ENCODE peak calls at places on chromosomes 16 and 17, in six cellular contexts. One of them, this sample, is unnamed.

GRCh38 chr17:40922239-40922638 is 15.2 kb downstream of the KRT23 start:
- DNase-seq in foreskin fibroblast: peak; percentile 86
- DNase-seq in astrocyte of the cerebellum: no peak
- DNase-seq in body of pancreas: no peak
- DNase-seq in AG09309: peak; percentile 51
- DNase-seq in cardiac muscle cell: peak; percentile 76
- DNase-seq in this sample: peak; percentile 88

GRCh38 chr16:69563605-69564580 is 1.9 kb upstream of the NFAT5 start:
- DNase-seq in astrocyte of the cerebellum: no peak
- DNase-seq in foreskin fibroblast: peak; percentile 11
- DNase-seq in body of pancreas: no peak
- DNase-seq in AG09309: no peak
- DNase-seq in cardiac muscle cell: peak; percentile 16
- DNase-seq in this sample: peak; percentile 85

GRCh38 chr16:50396770-50397525 is 28.2 kb upstream of the BRD7 start:
- DNase-seq in astrocyte of the cerebellum: peak; percentile 45
- DNase-seq in cardiac muscle cell: no peak
- DNase-seq in AG09309: no peak
- DNase-seq in foreskin fibroblast: no peak
- DNase-seq in body of pancreas: no peak
- DNase-seq in this sample: peak; percentile 99

GRCh38 chr17:55500103-55500502 is 11.1 kb downstream of the SMIM36 start:
- DNase-seq in body of pancreas: no peak
- DNase-seq in foreskin fibroblast: no peak
- DNase-seq in astrocyte of the cerebellum: no peak
- DNase-seq in AG09309: no peak
- DNase-seq in cardiac muscle cell: no peak
- DNase-seq in this sample: no peak

GRCh38 chr17:61570118-61570517 is 20.9 kb downstream of the NACA2 start:
- DNase-seq in foreskin fibroblast: no peak
- DNase-seq in cardiac muscle cell: peak; percentile 19
- DNase-seq in AG09309: no peak
- DNase-seq in astrocyte of the cerebellum: no peak
- DNase-seq in body of pancreas: no peak
- DNase-seq in this sample: no peak

GRCh38 chr16:11005611-11005975 is 61.2 kb downstream of the CLEC16A start:
- DNase-seq in foreskin fibroblast: peak; percentile 83
- DNase-seq in astrocyte of the cerebellum: no peak
- DNase-seq in AG09309: no peak
- DNase-seq in cardiac muscle cell: peak; percentile 33
- DNase-seq in body of pancreas: no peak
- DNase-seq in this sample: peak; percentile 86

GRCh38 chr16:53224932-53225533 is 170.2 kb downstream of the CHD9 start:
- DNase-seq in foreskin fibroblast: no peak
- DNase-seq in AG09309: no peak
- DNase-seq in cardiac muscle cell: no peak
- DNase-seq in astrocyte of the cerebellum: no peak
- DNase-seq in body of pancreas: no peak
- DNase-seq in this sample: peak; percentile 39

GRCh38 chr16:88688013-88688778 is 1.9 kb upstream of the SNAI3 start:
- DNase-seq in foreskin fibroblast: no peak
- DNase-seq in AG09309: no peak
- DNase-seq in cardiac muscle cell: peak; percentile 11
- DNase-seq in astrocyte of the cerebellum: no peak
- DNase-seq in body of pancreas: peak; percentile 92
- DNase-seq in this sample: no peak

GRCh38 chr17:73226556-73227172 is 33.8 kb downstream of the COG1 start:
- DNase-seq in body of pancreas: no peak
- DNase-seq in astrocyte of the cerebellum: no peak
- DNase-seq in cardiac muscle cell: peak; percentile 27
- DNase-seq in AG09309: no peak
- DNase-seq in foreskin fibroblast: no peak
- DNase-seq in this sample: no peak

GRCh38 chr16:84223456-84223855 is 16.4 kb downstream of the KCNG4 start:
- DNase-seq in astrocyte of the cerebellum: no peak
- DNase-seq in cardiac muscle cell: no peak
- DNase-seq in AG09309: no peak
- DNase-seq in body of pancreas: no peak
- DNase-seq in foreskin fibroblast: no peak
- DNase-seq in this sample: no peak

GRCh38 chr16:19583665-19584300 is 28.3 kb downstream of the VPS35L start:
- DNase-seq in foreskin fibroblast: no peak
- DNase-seq in astrocyte of the cerebellum: peak; percentile 20
- DNase-seq in body of pancreas: peak; percentile 37
- DNase-seq in AG09309: no peak
- DNase-seq in cardiac muscle cell: peak; percentile 72
- DNase-seq in this sample: peak; percentile 43

GRCh38 chr17:56937688-56938087 is 23.2 kb downstream of the COIL start:
- DNase-seq in foreskin fibroblast: no peak
- DNase-seq in astrocyte of the cerebellum: no peak
- DNase-seq in cardiac muscle cell: no peak
- DNase-seq in body of pancreas: no peak
- DNase-seq in AG09309: no peak
- DNase-seq in this sample: peak; percentile 34

GRCh38 chr17:57894848-57895247 is 45.0 kb upstream of the MRPS23 start:
- DNase-seq in AG09309: no peak
- DNase-seq in cardiac muscle cell: no peak
- DNase-seq in body of pancreas: no peak
- DNase-seq in foreskin fibroblast: no peak
- DNase-seq in astrocyte of the cerebellum: no peak
- DNase-seq in this sample: no peak

GRCh38 chr16:65386707-65387106 is 264.8 kb upstream of the CDH11 start:
- DNase-seq in cardiac muscle cell: no peak
- DNase-seq in foreskin fibroblast: no peak
- DNase-seq in AG09309: no peak
- DNase-seq in astrocyte of the cerebellum: no peak
- DNase-seq in body of pancreas: no peak
- DNase-seq in this sample: no peak

GRCh38 chr16:13680021-13680672 is 239.8 kb upstream of the ERCC4 start:
- DNase-seq in AG09309: no peak
- DNase-seq in foreskin fibroblast: no peak
- DNase-seq in astrocyte of the cerebellum: no peak
- DNase-seq in body of pancreas: no peak
- DNase-seq in cardiac muscle cell: no peak
- DNase-seq in this sample: no peak

GRCh38 chr17:37301288-37301687 is 74.5 kb upstream of the C17orf78 start:
- DNase-seq in AG09309: no peak
- DNase-seq in astrocyte of the cerebellum: peak; percentile 18
- DNase-seq in cardiac muscle cell: peak; percentile 54
- DNase-seq in body of pancreas: peak; percentile 14
- DNase-seq in foreskin fibroblast: no peak
- DNase-seq in this sample: no peak

GRCh38 chr17:19360772-19361171 is 1.8 kb downstream of the B9D1 start:
- DNase-seq in AG09309: no peak
- DNase-seq in body of pancreas: no peak
- DNase-seq in cardiac muscle cell: no peak
- DNase-seq in astrocyte of the cerebellum: no peak
- DNase-seq in foreskin fibroblast: no peak
- DNase-seq in this sample: no peak

GRCh38 chr16:23519282-23519681 is 9.0 kb upstream of the GGA2 start:
- DNase-seq in body of pancreas: no peak
- DNase-seq in foreskin fibroblast: no peak
- DNase-seq in AG09309: no peak
- DNase-seq in astrocyte of the cerebellum: no peak
- DNase-seq in cardiac muscle cell: no peak
- DNase-seq in this sample: no peak

GRCh38 chr17:21815352-21816063 is 123.2 kb downstream of the KCNJ18 start:
- DNase-seq in body of pancreas: no peak
- DNase-seq in astrocyte of the cerebellum: no peak
- DNase-seq in foreskin fibroblast: no peak
- DNase-seq in cardiac muscle cell: no peak
- DNase-seq in AG09309: no peak
- DNase-seq in this sample: no peak

GRCh38 chr17:69441179-69441578 is 26.7 kb downstream of the MAP2K6 start:
- DNase-seq in cardiac muscle cell: no peak
- DNase-seq in AG09309: no peak
- DNase-seq in body of pancreas: no peak
- DNase-seq in astrocyte of the cerebellum: no peak
- DNase-seq in foreskin fibroblast: no peak
- DNase-seq in this sample: no peak

GRCh38 chr17:47621293-47622178 is 28.2 kb upstream of the KPNB1 start:
- DNase-seq in body of pancreas: no peak
- DNase-seq in foreskin fibroblast: peak; percentile 83
- DNase-seq in cardiac muscle cell: peak; percentile 93
- DNase-seq in astrocyte of the cerebellum: peak; percentile 87
- DNase-seq in AG09309: peak; percentile 69
- DNase-seq in this sample: peak; percentile 88

GRCh38 chr17:43434902-43435319 is 36.1 kb downstream of the ARL4D start:
- DNase-seq in astrocyte of the cerebellum: peak; percentile 96
- DNase-seq in cardiac muscle cell: no peak
- DNase-seq in AG09309: no peak
- DNase-seq in body of pancreas: no peak
- DNase-seq in foreskin fibroblast: no peak
- DNase-seq in this sample: peak; percentile 92
- H3K4me3 ChIP-seq in astrocyte of the cerebellum: no peak overlapping the region
- H3K4me3 ChIP-seq in cardiac muscle cell: no peak overlapping the region
- H3K4me3 ChIP-seq in AG09309: no peak overlapping the region
- H3K4me3 ChIP-seq in body of pancreas: no peak overlapping the region
- H3K4me3 ChIP-seq in foreskin fibroblast: no peak overlapping the region
- H3K4me3 ChIP-seq in this sample: no peak overlapping the region

GRCh38 chr17:79811036-79811887 is 14.4 kb upstream of the CBX8 start:
- DNase-seq in foreskin fibroblast: no peak
- DNase-seq in body of pancreas: peak; percentile 43
- DNase-seq in astrocyte of the cerebellum: no peak
- DNase-seq in cardiac muscle cell: no peak
- DNase-seq in AG09309: no peak
- DNase-seq in this sample: peak; percentile 43
- TF ChIP-seq CTCF in foreskin fibroblast: peak; percentile 45
- TF ChIP-seq CTCF in body of pancreas: peak; percentile 58
- TF ChIP-seq CTCF in astrocyte of the cerebellum: peak; percentile 26
- TF ChIP-seq CTCF in cardiac muscle cell: peak; percentile 59
- TF ChIP-seq CTCF in AG09309: peak; percentile 47
- TF ChIP-seq CTCF in this sample: peak; percentile 60

GRCh38 chr16:1991588-1992474 is 2.1 kb downstream of the SYNGR3 start:
- DNase-seq in body of pancreas: peak; percentile 90
- DNase-seq in AG09309: no peak
- DNase-seq in astrocyte of the cerebellum: peak; percentile 65
- DNase-seq in foreskin fibroblast: peak; percentile 81
- DNase-seq in cardiac muscle cell: peak; percentile 95
- DNase-seq in this sample: peak; percentile 75
- H3K4me3 ChIP-seq in body of pancreas: no peak overlapping the region
- H3K4me3 ChIP-seq in AG09309: no peak overlapping the region
- H3K4me3 ChIP-seq in astrocyte of the cerebellum: peak overlapping the region; percentile 20
- H3K4me3 ChIP-seq in foreskin fibroblast: peak overlapping the region; percentile 36
- H3K4me3 ChIP-seq in cardiac muscle cell: peak overlapping the region; percentile 1
- H3K4me3 ChIP-seq in this sample: peak overlapping the region; percentile 40

DNA sequence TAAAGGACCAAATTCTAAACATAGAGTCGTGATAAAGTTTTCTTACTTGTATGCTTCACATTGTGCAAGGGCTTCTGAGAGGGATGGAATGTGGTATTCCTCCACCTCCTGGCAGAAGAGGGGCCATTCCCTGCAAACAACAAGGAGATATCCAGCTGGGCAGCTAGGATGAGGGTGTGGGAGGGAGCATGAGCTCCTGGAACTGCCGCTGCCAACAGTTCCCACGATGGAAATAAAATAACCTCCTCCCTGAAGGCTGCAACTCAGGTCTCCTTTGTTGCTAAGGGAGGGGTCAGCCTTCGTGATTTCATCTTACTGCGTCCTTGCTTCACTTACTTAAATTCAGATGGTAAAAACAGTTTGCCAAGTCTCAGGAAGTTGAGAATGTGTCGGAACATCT is 15.6 kb downstream of the PLEKHG4 start:
- DNase-seq in astrocyte of the cerebellum: peak; percentile 6
- DNase-seq in body of pancreas: no peak
- DNase-seq in AG09309: peak; percentile 51
- DNase-seq in foreskin fibroblast: peak; percentile 53
- DNase-seq in cardiac muscle cell: peak; percentile 73
- DNase-seq in this sample: no peak
- TF ChIP-seq CTCF in astrocyte of the cerebellum: peak; percentile 12
- TF ChIP-seq CTCF in body of pancreas: no peak
- TF ChIP-seq CTCF in AG09309: peak; percentile 44
- TF ChIP-seq CTCF in foreskin fibroblast: peak; percentile 6
- TF ChIP-seq CTCF in cardiac muscle cell: peak; percentile 22
- TF ChIP-seq CTCF in this sample: no peak

GRCh38 chr17:62702746-62703268 is 75.3 kb downstream of the MRC2 start:
- DNase-seq in AG09309: no peak
- DNase-seq in astrocyte of the cerebellum: no peak
- DNase-seq in body of pancreas: no peak
- DNase-seq in cardiac muscle cell: no peak
- DNase-seq in foreskin fibroblast: no peak
- DNase-seq in this sample: no peak
- H3K4me3 ChIP-seq in AG09309: no peak overlapping the region
- H3K4me3 ChIP-seq in astrocyte of the cerebellum: no peak overlapping the region
- H3K4me3 ChIP-seq in body of pancreas: no peak overlapping the region
- H3K4me3 ChIP-seq in cardiac muscle cell: no peak overlapping the region
- H3K4me3 ChIP-seq in foreskin fibroblast: no peak overlapping the region
- H3K4me3 ChIP-seq in this sample: no peak overlapping the region

GRCh38 chr16:27778926-27779570 is 229.1 kb downstream of the KATNIP start:
- DNase-seq in body of pancreas: no peak
- DNase-seq in AG09309: no peak
- DNase-seq in cardiac muscle cell: no peak
- DNase-seq in astrocyte of the cerebellum: no peak
- DNase-seq in foreskin fibroblast: no peak
- DNase-seq in this sample: no peak

GRCh38 chr16:27780468-27781194 is 230.7 kb downstream of the KATNIP start:
- DNase-seq in cardiac muscle cell: no peak
- DNase-seq in body of pancreas: no peak
- DNase-seq in foreskin fibroblast: no peak
- DNase-seq in AG09309: no peak
- DNase-seq in astrocyte of the cerebellum: no peak
- DNase-seq in this sample: no peak

GRCh38 chr16:27781195-27781524 is 231.2 kb downstream of the KATNIP start:
- DNase-seq in cardiac muscle cell: peak; percentile 11
- DNase-seq in AG09309: no peak
- DNase-seq in body of pancreas: no peak
- DNase-seq in foreskin fibroblast: no peak
- DNase-seq in astrocyte of the cerebellum: no peak
- DNase-seq in this sample: no peak

GRCh38 chr16:27778171-27778925 is 228.4 kb downstream of the KATNIP start:
- DNase-seq in cardiac muscle cell: no peak
- DNase-seq in body of pancreas: no peak
- DNase-seq in AG09309: no peak
- DNase-seq in foreskin fibroblast: no peak
- DNase-seq in astrocyte of the cerebellum: no peak
- DNase-seq in this sample: no peak

DNA sequence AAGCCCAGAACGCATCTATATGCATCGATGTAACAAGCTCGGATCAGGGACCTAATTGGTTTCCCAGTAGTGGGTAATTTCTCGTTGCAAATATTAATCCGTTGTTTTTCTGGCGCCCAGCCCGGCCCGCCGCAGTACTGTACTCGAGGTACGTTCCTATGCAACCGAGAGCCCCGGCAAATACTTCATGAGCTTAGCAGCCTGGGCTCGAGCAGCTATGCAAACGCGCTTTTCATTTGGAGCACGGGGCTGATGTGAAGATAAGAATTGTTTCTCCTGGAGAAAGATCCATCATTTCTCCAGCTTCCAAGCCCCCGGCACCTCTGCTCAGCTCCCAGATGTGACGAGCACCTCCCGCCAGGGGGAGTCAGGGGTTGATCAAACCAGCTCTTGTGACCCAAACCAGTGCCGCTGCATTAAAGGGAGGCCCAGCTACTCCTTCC is 229.8 kb downstream of the KATNIP start:
- DNase-seq in AG09309: peak; percentile 10
- DNase-seq in cardiac muscle cell: peak; percentile 56
- DNase-seq in body of pancreas: no peak
- DNase-seq in foreskin fibroblast: peak; percentile 33
- DNase-seq in astrocyte of the cerebellum: peak; percentile 41
- DNase-seq in this sample: peak; percentile 12
- TF ChIP-seq CTCF in AG09309: peak; percentile 79
- TF ChIP-seq CTCF in cardiac muscle cell: peak; percentile 67
- TF ChIP-seq CTCF in body of pancreas: no peak
- TF ChIP-seq CTCF in foreskin fibroblast: peak; percentile 67
- TF ChIP-seq CTCF in astrocyte of the cerebellum: peak; percentile 72
- TF ChIP-seq CTCF in this sample: peak; percentile 45